ENCODE peak calls at places on chromosomes 6 and 20, in eight cellular contexts. K is NCI-H1694 treated with DMSO at 0.1 percent for 48 hours, E is hepatic stellate cell, I is ELF-1, S is iPS-NIHi11, V is GM23248, U is EL, H is substantia nigra. L is an unnamed sample.

GRCh38 chr6:42142118-42142835 is at the start of gene C6orf132:
- DNase-seq in H (no peak), S (peak), V (peak), K (no peak), U (peak), I (peak), E (peak), L (no peak)

GRCh38 chr6:109059591-109060021 is 35.0 kb downstream of the SESN1 start:
- DNase-seq in K (no peak), S (no peak), E (no peak), I (no peak), U (no peak), H (no peak), V (peak), L (no peak)

GRCh38 chr20:36104856-36105255 is 49.7 kb upstream of the EPB41L1 start:
- DNase-seq in E (no peak), V (no peak), H (no peak), I (no peak), S (no peak), K (no peak), U (no peak), L (no peak)

GRCh38 chr6:145673504-145673903 is 61.8 kb downstream of the EPM2A start:
- DNase-seq in E (no peak), V (no peak), I (peak), H (no peak), U (no peak), K (no peak), S (no peak), L (no peak)

GRCh38 chr6:9516207-9516606 is 898.7 kb downstream of the TFAP2A start:
- DNase-seq in I (peak), V (peak), E (no peak), S (peak), H (no peak), K (no peak), U (peak), L (no peak)

GRCh38 chr6:134714679-134715078 is 235.2 kb downstream of the ALDH8A1 start:
- DNase-seq in E (no peak), V (peak), K (no peak), H (no peak), U (peak), S (no peak), I (no peak), L (peak)

GRCh38 chr6:31092769-31093505 is 19.4 kb downstream of the C6orf15 start:
- DNase-seq in S (no peak), E (no peak), I (peak), H (no peak), K (no peak), U (no peak), V (no peak), L (no peak)

GRCh38 chr6:26327450-26328264 is 37.3 kb upstream of the BTN3A2 start:
- DNase-seq in S (no peak), U (peak), I (peak), E (no peak), V (peak), K (peak), H (no peak), L (peak)

GRCh38 chr6:31128093-31128676 is 7.9 kb upstream of the CDSN start:
- DNase-seq in S (peak), U (peak), I (peak), E (peak), V (peak), H (peak), K (no peak), L (peak)

L was measured in testis.